ENCODE peak calls at places on chromosomes 6 and 20, in six cellular contexts. One of them, this sample, is unnamed.

GRCh38 chr6:91167846-91168245 is 581.0 kb upstream of the MAP3K7 start:
- DNase-seq in activated naive CD4-positive, alpha-beta T cell: no peak
- DNase-seq in NCI-H510A: no peak
- DNase-seq in lower lobe of right lung: no peak
- DNase-seq in fibroblast of lung: no peak
- DNase-seq in NCI-H345: no peak
- DNase-seq in this sample: no peak

GRCh38 chr6:56073315-56073714 is 174.1 kb downstream of the COL21A1 start:
- DNase-seq in activated naive CD4-positive, alpha-beta T cell: no peak
- DNase-seq in NCI-H510A: no peak
- DNase-seq in lower lobe of right lung: no peak
- DNase-seq in fibroblast of lung: no peak
- DNase-seq in NCI-H345: no peak
- DNase-seq in this sample: no peak

GRCh38 chr6:12137480-12137879 is 125.4 kb downstream of the HIVEP1 start:
- DNase-seq in activated naive CD4-positive, alpha-beta T cell: no peak
- DNase-seq in NCI-H510A: no peak
- DNase-seq in lower lobe of right lung: no peak
- DNase-seq in fibroblast of lung: peak; percentile 77
- DNase-seq in NCI-H345: no peak
- DNase-seq in this sample: no peak

GRCh38 chr6:131819507-131820228 is 11.8 kb downstream of the ENPP1 start:
- DNase-seq in activated naive CD4-positive, alpha-beta T cell: no peak
- DNase-seq in NCI-H510A: no peak
- DNase-seq in lower lobe of right lung: no peak
- DNase-seq in fibroblast of lung: peak; percentile 96
- DNase-seq in NCI-H345: no peak
- DNase-seq in this sample: no peak

GRCh38 chr6:13139119-13139518 is 189.2 kb downstream of the TBC1D7 start:
- DNase-seq in activated naive CD4-positive, alpha-beta T cell: no peak
- DNase-seq in NCI-H510A: no peak
- DNase-seq in lower lobe of right lung: no peak
- DNase-seq in fibroblast of lung: no peak
- DNase-seq in NCI-H345: no peak
- DNase-seq in this sample: no peak

GRCh38 chr6:149230729-149231434 is 86.6 kb upstream of the TAB2 start:
- DNase-seq in activated naive CD4-positive, alpha-beta T cell: no peak
- DNase-seq in NCI-H510A: no peak
- DNase-seq in lower lobe of right lung: no peak
- DNase-seq in fibroblast of lung: no peak
- DNase-seq in NCI-H345: no peak
- DNase-seq in this sample: no peak

GRCh38 chr20:35004051-35004725 is 48.5 kb downstream of the MYH7B start:
- DNase-seq in activated naive CD4-positive, alpha-beta T cell: no peak
- DNase-seq in NCI-H510A: no peak
- DNase-seq in lower lobe of right lung: peak; percentile 7
- DNase-seq in fibroblast of lung: no peak
- DNase-seq in NCI-H345: no peak
- DNase-seq in this sample: no peak

GRCh38 chr6:107618672-107619071 is 128.8 kb downstream of the SOBP start:
- DNase-seq in activated naive CD4-positive, alpha-beta T cell: no peak
- DNase-seq in NCI-H510A: no peak
- DNase-seq in lower lobe of right lung: no peak
- DNase-seq in fibroblast of lung: no peak
- DNase-seq in NCI-H345: no peak
- DNase-seq in this sample: no peak

GRCh38 chr6:99254616-99255550 is 94.6 kb downstream of the FAXC start:
- DNase-seq in activated naive CD4-positive, alpha-beta T cell: no peak
- DNase-seq in NCI-H510A: no peak
- DNase-seq in lower lobe of right lung: no peak
- DNase-seq in fibroblast of lung: no peak
- DNase-seq in NCI-H345: no peak
- DNase-seq in this sample: no peak

GRCh38 chr6:1527098-1527497 is 82.6 kb upstream of the FOXC1 start:
- DNase-seq in activated naive CD4-positive, alpha-beta T cell: no peak
- DNase-seq in NCI-H510A: no peak
- DNase-seq in lower lobe of right lung: no peak
- DNase-seq in fibroblast of lung: peak; percentile 64
- DNase-seq in NCI-H345: no peak
- DNase-seq in this sample: no peak

GRCh38 chr6:42224222-42225042 is 6.8 kb upstream of the MRPS10 start:
- DNase-seq in activated naive CD4-positive, alpha-beta T cell: no peak
- DNase-seq in NCI-H510A: no peak
- DNase-seq in lower lobe of right lung: no peak
- DNase-seq in fibroblast of lung: peak; percentile 92
- DNase-seq in NCI-H345: no peak
- DNase-seq in this sample: no peak

GRCh38 chr6:137657351-137657911 is 163.2 kb upstream of the OLIG3 start:
- DNase-seq in activated naive CD4-positive, alpha-beta T cell: no peak
- DNase-seq in NCI-H510A: no peak
- DNase-seq in lower lobe of right lung: no peak
- DNase-seq in fibroblast of lung: no peak
- DNase-seq in NCI-H345: no peak
- DNase-seq in this sample: no peak

GRCh38 chr20:61919675-61920365 is 145.9 kb downstream of the TAF4 start:
- DNase-seq in activated naive CD4-positive, alpha-beta T cell: no peak
- DNase-seq in NCI-H510A: no peak
- DNase-seq in lower lobe of right lung: no peak
- DNase-seq in fibroblast of lung: no peak
- DNase-seq in NCI-H345: no peak
- DNase-seq in this sample: no peak

GRCh38 chr6:82554706-82555105 is 191.1 kb downstream of the TPBG start:
- DNase-seq in activated naive CD4-positive, alpha-beta T cell: no peak
- DNase-seq in NCI-H510A: no peak
- DNase-seq in lower lobe of right lung: no peak
- DNase-seq in fibroblast of lung: peak; percentile 35
- DNase-seq in NCI-H345: no peak
- DNase-seq in this sample: no peak

GRCh38 chr20:41136695-41137411 is 490 bp upstream of the PLCG1 start:
- DNase-seq in activated naive CD4-positive, alpha-beta T cell: peak; percentile 48
- DNase-seq in NCI-H510A: peak; percentile 76
- DNase-seq in lower lobe of right lung: peak; percentile 88
- DNase-seq in fibroblast of lung: peak; percentile 80
- DNase-seq in NCI-H345: peak; percentile 94
- DNase-seq in this sample: peak; percentile 69

GRCh38 chr6:7541175-7542064 is at the start of gene DSP:
- DNase-seq in activated naive CD4-positive, alpha-beta T cell: no peak
- DNase-seq in NCI-H510A: peak; percentile 59
- DNase-seq in lower lobe of right lung: peak; percentile 72
- DNase-seq in fibroblast of lung: peak; percentile 32
- DNase-seq in NCI-H345: peak; percentile 27
- DNase-seq in this sample: no peak

GRCh38 chr20:35618372-35619131 is 2.9 kb downstream of the SPAG4 start:
- DNase-seq in activated naive CD4-positive, alpha-beta T cell: no peak
- DNase-seq in NCI-H510A: no peak
- DNase-seq in lower lobe of right lung: peak; percentile 55
- DNase-seq in fibroblast of lung: peak; percentile 23
- DNase-seq in NCI-H345: peak; percentile 62
- DNase-seq in this sample: no peak

GRCh38 chr20:3925113-3925695 is 36.0 kb downstream of the PANK2 start:
- DNase-seq in activated naive CD4-positive, alpha-beta T cell: no peak
- DNase-seq in NCI-H510A: no peak
- DNase-seq in lower lobe of right lung: no peak
- DNase-seq in fibroblast of lung: no peak
- DNase-seq in NCI-H345: no peak
- DNase-seq in this sample: no peak

GRCh38 chr6:6919173-6919572 is 188.6 kb upstream of the RREB1 start:
- DNase-seq in activated naive CD4-positive, alpha-beta T cell: no peak
- DNase-seq in NCI-H510A: no peak
- DNase-seq in lower lobe of right lung: no peak
- DNase-seq in fibroblast of lung: no peak
- DNase-seq in NCI-H345: no peak
- DNase-seq in this sample: no peak

GRCh38 chr20:58464838-58465237 is 50.4 kb downstream of the APCDD1L start:
- DNase-seq in activated naive CD4-positive, alpha-beta T cell: no peak
- DNase-seq in NCI-H510A: no peak
- DNase-seq in lower lobe of right lung: no peak
- DNase-seq in fibroblast of lung: no peak
- DNase-seq in NCI-H345: no peak
- DNase-seq in this sample: no peak

GRCh38 chr6:14975124-14975815 is 270.6 kb upstream of the JARID2 start:
- DNase-seq in activated naive CD4-positive, alpha-beta T cell: no peak
- DNase-seq in NCI-H510A: no peak
- DNase-seq in lower lobe of right lung: no peak
- DNase-seq in fibroblast of lung: peak; percentile 13
- DNase-seq in NCI-H345: no peak
- DNase-seq in this sample: peak; percentile 62

GRCh38 chr6:157753291-157753690 is 69.8 kb upstream of the SNX9 start:
- DNase-seq in activated naive CD4-positive, alpha-beta T cell: no peak
- DNase-seq in NCI-H510A: no peak
- DNase-seq in lower lobe of right lung: no peak
- DNase-seq in fibroblast of lung: no peak
- DNase-seq in NCI-H345: no peak
- DNase-seq in this sample: no peak

GRCh38 chr20:38982291-38982690 is 20.1 kb downstream of the DHX35 start:
- DNase-seq in activated naive CD4-positive, alpha-beta T cell: no peak
- DNase-seq in NCI-H510A: no peak
- DNase-seq in lower lobe of right lung: no peak
- DNase-seq in fibroblast of lung: no peak
- DNase-seq in NCI-H345: no peak
- DNase-seq in this sample: no peak

GRCh38 chr6:115643762-115644161 is 416.9 kb downstream of the FRK start:
- DNase-seq in activated naive CD4-positive, alpha-beta T cell: no peak
- DNase-seq in NCI-H510A: no peak
- DNase-seq in lower lobe of right lung: no peak
- DNase-seq in fibroblast of lung: peak; percentile 70
- DNase-seq in NCI-H345: no peak
- DNase-seq in this sample: no peak

GRCh38 chr20:36574278-36575065 is 1.1 kb downstream of the TGIF2 start:
- DNase-seq in activated naive CD4-positive, alpha-beta T cell: peak; percentile 23
- DNase-seq in NCI-H510A: peak; percentile 11
- DNase-seq in lower lobe of right lung: peak; percentile 70
- DNase-seq in fibroblast of lung: peak; percentile 59
- DNase-seq in NCI-H345: peak; percentile 15
- DNase-seq in this sample: no peak

GRCh38 chr20:45506927-45507820 is 8.2 kb downstream of the SPINT3 start:
- DNase-seq in activated naive CD4-positive, alpha-beta T cell: no peak
- DNase-seq in NCI-H510A: no peak
- DNase-seq in lower lobe of right lung: no peak
- DNase-seq in fibroblast of lung: no peak
- DNase-seq in NCI-H345: no peak
- DNase-seq in this sample: no peak

GRCh38 chr6:116511424-116512131 is at the start of gene CALHM5:
- DNase-seq in activated naive CD4-positive, alpha-beta T cell: no peak
- DNase-seq in NCI-H510A: no peak
- DNase-seq in lower lobe of right lung: no peak
- DNase-seq in fibroblast of lung: peak; percentile 89
- DNase-seq in NCI-H345: no peak
- DNase-seq in this sample: no peak

GRCh38 chr20:56627122-56628014 is 1.7 kb upstream of the TFAP2C start:
- DNase-seq in activated naive CD4-positive, alpha-beta T cell: no peak
- DNase-seq in NCI-H510A: no peak
- DNase-seq in lower lobe of right lung: no peak
- DNase-seq in fibroblast of lung: no peak
- DNase-seq in NCI-H345: no peak
- DNase-seq in this sample: no peak

GRCh38 chr6:7998103-7998725 is 66.0 kb downstream of the BLOC1S5 start:
- DNase-seq in activated naive CD4-positive, alpha-beta T cell: no peak
- DNase-seq in NCI-H510A: no peak
- DNase-seq in lower lobe of right lung: no peak
- DNase-seq in fibroblast of lung: peak; percentile 96
- DNase-seq in NCI-H345: no peak
- DNase-seq in this sample: no peak

GRCh38 chr6:151176941-151177760 is 62.6 kb upstream of the AKAP12 start:
- DNase-seq in activated naive CD4-positive, alpha-beta T cell: no peak
- DNase-seq in NCI-H510A: no peak
- DNase-seq in lower lobe of right lung: no peak
- DNase-seq in fibroblast of lung: peak; percentile 49
- DNase-seq in NCI-H345: no peak
- DNase-seq in this sample: no peak

GRCh38 chr20:2137552-2138201 is 36.0 kb downstream of the STK35 start:
- DNase-seq in activated naive CD4-positive, alpha-beta T cell: no peak
- DNase-seq in NCI-H510A: no peak
- DNase-seq in lower lobe of right lung: no peak
- DNase-seq in fibroblast of lung: peak; percentile 85
- DNase-seq in NCI-H345: no peak
- DNase-seq in this sample: no peak

GRCh38 chr6:64683682-64684081 is 1023.3 kb downstream of the EYS start:
- DNase-seq in activated naive CD4-positive, alpha-beta T cell: no peak
- DNase-seq in NCI-H510A: no peak
- DNase-seq in lower lobe of right lung: no peak
- DNase-seq in fibroblast of lung: peak; percentile 53
- DNase-seq in NCI-H345: no peak
- DNase-seq in this sample: no peak

GRCh38 chr6:56350857-56351256 is 103.5 kb upstream of the COL21A1 start:
- DNase-seq in activated naive CD4-positive, alpha-beta T cell: no peak
- DNase-seq in NCI-H510A: no peak
- DNase-seq in lower lobe of right lung: no peak
- DNase-seq in fibroblast of lung: no peak
- DNase-seq in NCI-H345: no peak
- DNase-seq in this sample: no peak

GRCh38 chr6:148462203-148462602 is 119.6 kb downstream of the SASH1 start:
- DNase-seq in activated naive CD4-positive, alpha-beta T cell: no peak
- DNase-seq in NCI-H510A: no peak
- DNase-seq in lower lobe of right lung: no peak
- DNase-seq in fibroblast of lung: peak; percentile 71
- DNase-seq in NCI-H345: no peak
- DNase-seq in this sample: no peak

GRCh38 chr6:41767112-41767946 is 12.4 kb downstream of the FRS3 start:
- DNase-seq in activated naive CD4-positive, alpha-beta T cell: no peak
- DNase-seq in NCI-H510A: no peak
- DNase-seq in lower lobe of right lung: no peak
- DNase-seq in fibroblast of lung: peak; percentile 76
- DNase-seq in NCI-H345: no peak
- DNase-seq in this sample: no peak

GRCh38 chr6:6790891-6791290 is 202.4 kb downstream of the LY86 start:
- DNase-seq in activated naive CD4-positive, alpha-beta T cell: no peak
- DNase-seq in NCI-H510A: no peak
- DNase-seq in lower lobe of right lung: no peak
- DNase-seq in fibroblast of lung: peak; percentile 35
- DNase-seq in NCI-H345: no peak
- DNase-seq in this sample: no peak